ENCODE peak calls at places on chromosomes 4 and X, in seven cellular contexts. E, H, C, P, S, X and N are unnamed samples.
A peak's percentile ranks its signal among the peaks of the same experiment; 100 is the strongest.

GRCh38 chrX:123184858-123185251 is 777 bp downstream of the GRIA3 start:
- DNase-seq in C (no peak), S (no peak), X (no peak), P (no peak), H (no peak), E (peak; percentile 6), N (no peak)

GRCh38 chr4:7394184-7394575 is 40.5 kb downstream of the PSAPL1 start:
- DNase-seq in X (no peak), C (no peak), H (no peak), P (no peak), S (no peak), E (no peak), N (no peak)

GRCh38 chrX:123590842-123591491 is 141.9 kb downstream of the THOC2 start:
- DNase-seq in H (no peak), E (no peak), C (peak; percentile 1), P (no peak), X (no peak), S (no peak), N (peak; percentile 43)

GRCh38 chrX:54509401-54509800 is 13.4 kb upstream of the FGD1 start:
- DNase-seq in H (no peak), E (no peak), S (no peak), X (no peak), P (no peak), C (no peak), N (no peak)

GRCh38 chr4:138111462-138112000 is 130.6 kb downstream of the SLC7A11 start:
- DNase-seq in H (no peak), X (no peak), P (no peak), C (no peak), E (no peak), S (no peak), N (no peak)

GRCh38 chr4:97498875-97499274 is 644.4 kb downstream of the STPG2 start:
- DNase-seq in S (no peak), C (no peak), E (no peak), X (no peak), P (no peak), H (no peak), N (no peak)

GRCh38 chrX:155246748-155247147 is 17.5 kb downstream of the RAB39B start:
- DNase-seq in H (no peak), C (no peak), P (no peak), S (no peak), E (no peak), X (no peak), N (no peak)

GRCh38 chrX:129652565-129653169 is 2.1 kb downstream of the APLN start:
- DNase-seq in P (no peak), C (no peak), S (no peak), H (no peak), X (no peak), E (no peak), N (no peak)

GRCh38 chrX:150857453-150857852 is 41.0 kb downstream of the CD99L2 start:
- DNase-seq in C (no peak), H (peak; percentile 10), X (no peak), P (no peak), E (no peak), S (no peak), N (no peak)